ENCODE peak calls at places on chromosomes 13 and 19, in nine cellular contexts. X is fibroblast of lung, J is IMR-90, M is upper lobe of right lung, P is ovary, L is AG09319, Q is spleen, R is left ventricle myocardium inferior, K is Calu3. V is an unnamed sample.

GRCh38 chr19:23071087-23071511 is 45.7 kb upstream of the ZNF730 start:
- DNase-seq in Q (no peak), J (peak), X (peak), L (no peak), M (no peak), P (peak), K (no peak), R (peak), V (no peak)

GRCh38 chr13:89925107-89925506 is 1422.4 kb upstream of the MIR17HG start:
- DNase-seq in P (no peak), Q (no peak), M (no peak), L (no peak), J (peak), X (peak), R (no peak), K (peak), V (peak)

GRCh38 chr13:42454749-42455148 is 119.2 kb upstream of the TNFSF11 start:
- DNase-seq in X (no peak), R (no peak), P (no peak), K (no peak), M (no peak), J (no peak), L (no peak), Q (no peak), V (no peak)

GRCh38 chr19:2087621-2088100 is 8.5 kb downstream of the MOB3A start:
- DNase-seq in P (no peak), J (no peak), Q (peak), R (no peak), K (no peak), X (no peak), M (no peak), L (no peak), V (no peak)

GRCh38 chr19:2494447-2495129 is 18.7 kb downstream of the GADD45B start:
- DNase-seq in K (peak), L (no peak), P (peak), J (peak), R (peak), X (peak), M (peak), Q (peak), V (peak)

GRCh38 chr13:94300401-94300800 is 179.1 kb downstream of the DCT start:
- DNase-seq in P (no peak), X (no peak), L (no peak), K (no peak), R (no peak), J (no peak), M (no peak), Q (no peak), V (no peak)

GRCh38 chr13:84902243-84902642 is 897.0 kb downstream of the SLITRK6 start:
- DNase-seq in J (no peak), X (no peak), K (no peak), L (no peak), M (no peak), R (no peak), Q (no peak), P (no peak), V (no peak)

GRCh38 chr13:96003304-96003703 is 49.9 kb downstream of the UGGT2 start:
- DNase-seq in L (no peak), R (no peak), K (no peak), P (no peak), X (peak), Q (no peak), J (no peak), M (no peak), V (no peak)

GRCh38 chr19:54164369-54165068 is 5.0 kb upstream of the LENG1 start:
- DNase-seq in X (peak), R (no peak), P (no peak), M (peak), J (peak), K (peak), Q (no peak), L (no peak), V (peak)

GRCh38 chr13:41075034-41075433 is 13.7 kb downstream of the WBP4 start:
- DNase-seq in Q (no peak), X (peak), M (no peak), P (no peak), K (no peak), L (no peak), J (peak), R (no peak), V (peak)

GRCh38 chr19:18290250-18291018 is 9.0 kb upstream of the JUND start:
- DNase-seq in P (peak), K (no peak), X (no peak), Q (peak), L (no peak), M (no peak), J (peak), R (peak), V (no peak)

GRCh38 chr13:35699181-35699580 is 222.7 kb upstream of the MAB21L1 start:
- DNase-seq in K (no peak), X (peak), M (no peak), J (peak), Q (no peak), P (no peak), L (no peak), R (no peak), V (no peak)

GRCh38 chr19:45016388-45017314 is 15.4 kb downstream of the RELB start:
- DNase-seq in L (peak), J (peak), X (peak), K (peak), Q (peak), R (peak), M (no peak), P (peak), V (peak)

GRCh38 chr19:48635966-48636858 is 967 bp downstream of the DBP start:
- DNase-seq in R (no peak), X (no peak), K (no peak), L (no peak), P (peak), Q (peak), J (no peak), M (peak), V (no peak)

GRCh38 chr19:35869327-35870123 is 1.2 kb downstream of the APLP1 start:
- DNase-seq in J (peak), Q (peak), P (peak), L (no peak), K (peak), X (peak), R (peak), M (peak), V (peak)

GRCh38 chr19:54133312-54133956 is 4.1 kb upstream of the CNOT3 start:
- DNase-seq in M (no peak), L (peak), K (no peak), R (no peak), P (no peak), X (no peak), J (no peak), Q (no peak), V (peak)

GRCh38 chr19:58252102-58252685 is 23.5 kb downstream of the ZNF544 start:
- DNase-seq in J (no peak), Q (no peak), M (no peak), P (no peak), R (no peak), X (no peak), K (no peak), L (no peak), V (no peak)

GRCh38 chr19:10214784-10215183 is 16.3 kb downstream of the S1PR2 start:
- DNase-seq in J (peak), Q (no peak), K (no peak), M (no peak), R (no peak), X (no peak), L (no peak), P (no peak), V (no peak)

GRCh38 chr13:29849071-29849541 is 1.3 kb downstream of the UBL3 start:
- DNase-seq in X (peak), M (no peak), P (no peak), J (peak), Q (peak), R (no peak), K (no peak), L (no peak), V (no peak)

GRCh38 chr13:114011226-114011625 is 37.4 kb upstream of the C13orf46 start:
- DNase-seq in Q (no peak), J (no peak), X (no peak), P (no peak), K (no peak), L (no peak), M (no peak), R (no peak), V (no peak)

GRCh38 chr13:109790951-109791605 is 4.7 kb upstream of the IRS2 start:
- DNase-seq in L (no peak), R (no peak), M (no peak), P (no peak), J (peak), K (no peak), X (peak), Q (no peak), V (no peak)

GRCh38 chr13:93814658-93815057 is 588.1 kb downstream of the GPC6 start:
- DNase-seq in M (no peak), X (no peak), K (no peak), L (no peak), P (no peak), J (no peak), R (no peak), Q (no peak), V (no peak)

GRCh38 chr19:10230155-10230903 is 802 bp downstream of the S1PR2 start:
- DNase-seq in X (peak), J (peak), R (peak), P (peak), K (peak), M (peak), Q (peak), L (no peak), V (peak)

GRCh38 chr19:50814883-50815282 is 8.7 kb downstream of the KLK1 start:
- DNase-seq in P (no peak), J (no peak), M (no peak), R (no peak), X (no peak), K (no peak), L (no peak), Q (no peak), V (no peak)

GRCh38 chr19:19642506-19643157 is 825 bp downstream of the GMIP start:
- DNase-seq in K (no peak), P (no peak), X (no peak), Q (no peak), M (no peak), L (no peak), R (no peak), J (no peak), V (no peak)

GRCh38 chr13:44470623-44471562 is 97.3 kb downstream of the SERP2 start:
- DNase-seq in X (peak), R (no peak), Q (no peak), K (no peak), M (no peak), J (peak), P (no peak), L (no peak), V (no peak)
- TF ChIP-seq CTCF in X (peak), R (peak), Q (peak), K (no peak), M (peak), J (peak), P (no peak), L (peak), V (peak)

DNA sequence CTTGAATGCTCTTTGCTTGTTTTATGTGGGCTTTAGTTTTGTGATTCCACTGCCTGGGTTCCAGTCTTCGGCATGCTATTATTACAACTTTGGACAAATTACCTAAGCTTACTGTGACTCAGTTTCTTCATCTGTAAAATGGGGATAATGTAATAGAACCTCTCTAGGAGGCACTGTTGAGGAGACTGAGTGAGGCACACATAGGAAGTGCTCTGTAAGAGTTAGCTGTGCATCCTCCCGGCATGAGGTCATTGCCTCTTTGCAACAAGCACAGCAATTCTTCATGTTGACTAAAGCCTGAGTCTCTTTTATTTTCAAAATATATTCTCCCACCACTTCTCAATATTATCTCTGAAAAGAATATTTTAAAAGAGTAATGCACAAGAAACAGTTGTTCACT is 227.4 kb downstream of the DLEU7 start:
- DNase-seq in J (peak), R (no peak), M (no peak), L (no peak), X (peak), P (no peak), K (no peak), Q (no peak), V (no peak)
- TF ChIP-seq CTCF in J (no peak), R (no peak), M (no peak), L (no peak), X (no peak), P (no peak), K (no peak), Q (no peak), V (no peak)

GRCh38 chr19:46017095-46017429 is 5.8 kb downstream of the PGLYRP1 start:
- DNase-seq in X (no peak), L (no peak), K (no peak), M (no peak), J (no peak), Q (no peak), R (no peak), P (no peak), V (no peak)
- TF ChIP-seq CTCF in X (no peak), L (no peak), K (peak), M (peak), J (no peak), Q (peak), R (peak), P (no peak), V (no peak)

GRCh38 chr19:4386038-4386782 is 14.1 kb downstream of the SH3GL1 start:
- DNase-seq in K (no peak), P (no peak), R (no peak), J (peak), L (no peak), Q (no peak), X (no peak), M (no peak), V (no peak)
- TF ChIP-seq CTCF in K (no peak), P (no peak), R (no peak), J (peak), L (no peak), Q (no peak), X (peak), M (no peak), V (no peak)

DNA sequence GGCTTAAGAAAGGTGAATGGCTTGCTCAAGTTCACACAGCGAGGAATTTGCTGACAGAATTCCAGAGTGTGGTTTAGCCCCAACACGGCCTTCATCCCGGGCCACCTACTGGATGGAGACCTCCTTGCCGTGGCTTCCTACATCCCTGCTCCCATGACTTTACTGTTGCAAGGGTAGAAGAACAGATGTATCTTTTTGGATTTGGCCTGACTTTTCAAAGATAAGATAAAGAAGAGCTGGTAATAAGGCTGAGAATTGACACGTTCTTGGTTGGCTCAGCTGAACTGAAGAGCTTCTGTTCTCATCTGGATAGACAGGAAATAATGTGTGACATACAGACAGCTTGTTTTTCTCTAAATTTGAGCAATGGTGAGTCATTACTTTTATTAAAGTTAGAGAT is 113.1 kb downstream of the KLF5 start:
- DNase-seq in R (no peak), P (no peak), J (peak), K (no peak), X (peak), Q (no peak), L (no peak), M (no peak), V (no peak)
- TF ChIP-seq CTCF in R (no peak), P (no peak), J (peak), K (no peak), X (no peak), Q (no peak), L (no peak), M (no peak), V (no peak)

V was measured in nephron progenitor cell.